ENCODE peak calls at places on chromosomes 4 and X, in ten cellular contexts. K is heart left ventricle; R is DND-41; O is CD4-positive, alpha-beta T cell; U is tibial artery; F is fibroblast of lung; W is H9; V is choroid plexus epithelial cell; Z is cardiac fibroblast; I is prostate gland. T is an unnamed sample.

GRCh38 chr4:102578819-102579218 is 77.7 kb downstream of the NFKB1 start:
- DNase-seq in V (peak), O (no peak), F (peak), R (no peak), Z (no peak), I (no peak), U (no peak), W (peak), K (no peak), T (no peak)

GRCh38 chr4:176443117-176443516 is 123.4 kb downstream of the SPCS3 start:
- DNase-seq in O (no peak), W (no peak), I (no peak), K (no peak), U (no peak), Z (peak), V (peak), R (no peak), F (peak), T (peak)

GRCh38 chr4:86223472-86223871 is 136.4 kb downstream of the MAPK10 start:
- DNase-seq in W (peak), K (no peak), F (peak), R (peak), V (peak), O (no peak), I (no peak), Z (peak), U (no peak), T (peak)

GRCh38 chr4:185099024-185099682 is 43.9 kb upstream of the SLC25A4 start:
- DNase-seq in R (no peak), F (no peak), V (no peak), Z (no peak), K (no peak), I (no peak), O (no peak), U (no peak), W (no peak), T (no peak)

GRCh38 chrX:5780821-5781220 is 447.8 kb downstream of the NLGN4X start:
- DNase-seq in W (no peak), V (no peak), U (no peak), R (no peak), I (no peak), Z (no peak), O (no peak), F (no peak), K (no peak), T (no peak)

GRCh38 chr4:83191026-83191425 is 76.5 kb upstream of the PLAC8 start:
- DNase-seq in U (no peak), F (no peak), I (no peak), V (no peak), R (no peak), W (no peak), O (no peak), K (no peak), Z (no peak), T (peak)

GRCh38 chrX:20067709-20068315 is 48.9 kb downstream of the MAP7D2 start:
- DNase-seq in I (peak), V (peak), U (peak), Z (peak), R (no peak), K (peak), F (peak), W (no peak), O (no peak), T (peak)

GRCh38 chr4:39932776-39933402 is 44.8 kb downstream of the PDS5A start:
- DNase-seq in I (no peak), K (no peak), O (no peak), R (no peak), U (no peak), Z (no peak), V (peak), W (no peak), F (no peak), T (no peak)

GRCh38 chr4:138952405-138952804 is 63.2 kb upstream of the NOCT start:
- DNase-seq in R (no peak), W (no peak), I (no peak), Z (peak), K (no peak), O (no peak), U (no peak), V (peak), F (no peak), T (no peak)

GRCh38 chr4:74114234-74114633 is 15.2 kb upstream of the CXCL2 start:
- DNase-seq in Z (peak), V (peak), U (no peak), I (no peak), K (no peak), F (peak), O (no peak), W (no peak), R (no peak), T (peak)

GRCh38 chrX:18931972-18932371 is 51.9 kb downstream of the PHKA2 start:
- DNase-seq in K (no peak), V (peak), U (no peak), Z (peak), R (no peak), W (no peak), O (no peak), F (peak), I (no peak), T (no peak)

GRCh38 chr4:170979736-170980135 is 833.5 kb upstream of the GALNTL6 start:
- DNase-seq in V (peak), O (no peak), Z (no peak), U (no peak), K (no peak), F (no peak), I (no peak), W (peak), R (no peak), T (no peak)

GRCh38 chrX:6959006-6959405 is 188.5 kb upstream of the STS start:
- DNase-seq in I (no peak), O (no peak), U (no peak), V (no peak), W (peak), K (no peak), Z (no peak), R (no peak), F (no peak), T (no peak)

GRCh38 chr4:118586357-118586790 is 98.8 kb upstream of the METTL14 start:
- DNase-seq in I (no peak), F (peak), U (no peak), K (peak), W (no peak), Z (no peak), V (no peak), O (no peak), R (no peak), T (no peak)

GRCh38 chr4:76989391-76990061 is 40.0 kb downstream of the SEPTIN11 start:
- DNase-seq in V (no peak), R (peak), O (peak), I (no peak), F (no peak), U (no peak), Z (no peak), K (no peak), W (no peak), T (no peak)

GRCh38 chr4:76984788-76985211 is 35.2 kb downstream of the SEPTIN11 start:
- DNase-seq in K (peak), O (no peak), F (peak), U (peak), I (no peak), W (no peak), R (no peak), V (peak), Z (peak), T (peak)

GRCh38 chr4:76987685-76988084 is 38.1 kb downstream of the SEPTIN11 start:
- DNase-seq in W (no peak), I (no peak), Z (no peak), K (no peak), U (no peak), V (no peak), R (no peak), O (no peak), F (no peak), T (no peak)

GRCh38 chr4:76984127-76984526 is 34.6 kb downstream of the SEPTIN11 start:
- DNase-seq in W (no peak), I (no peak), V (peak), Z (peak), U (no peak), K (no peak), R (no peak), O (no peak), F (peak), T (peak)

GRCh38 chr4:76987153-76987562 is 37.6 kb downstream of the SEPTIN11 start:
- DNase-seq in O (no peak), U (no peak), R (no peak), W (no peak), F (peak), Z (peak), I (no peak), V (peak), K (peak), T (peak)
- TF ChIP-seq CTCF in O (no peak), U (no peak), R (no peak), W (no peak), F (peak), Z (peak), I (no peak), V (peak), K (no peak), T (no peak)

GRCh38 chr4:5824227-5824626 is 68.7 kb downstream of the CRMP1 start:
- DNase-seq in Z (no peak), F (no peak), K (no peak), O (no peak), R (no peak), W (no peak), U (no peak), V (no peak), I (no peak), T (no peak)

GRCh38 chr4:5824635-5825034 is 68.3 kb downstream of the CRMP1 start:
- DNase-seq in Z (peak), V (peak), W (no peak), U (no peak), R (peak), F (peak), K (no peak), O (no peak), I (no peak), T (peak)

GRCh38 chr4:5822617-5823016 is 70.3 kb downstream of the CRMP1 start:
- DNase-seq in U (no peak), I (no peak), R (no peak), F (no peak), K (no peak), W (no peak), O (no peak), V (no peak), Z (no peak), T (no peak)

GRCh38 chr4:5823542-5824211 is 69.2 kb downstream of the CRMP1 start:
- DNase-seq in U (no peak), O (no peak), Z (no peak), W (no peak), R (no peak), K (no peak), I (no peak), V (no peak), F (no peak), T (no peak)

DNA sequence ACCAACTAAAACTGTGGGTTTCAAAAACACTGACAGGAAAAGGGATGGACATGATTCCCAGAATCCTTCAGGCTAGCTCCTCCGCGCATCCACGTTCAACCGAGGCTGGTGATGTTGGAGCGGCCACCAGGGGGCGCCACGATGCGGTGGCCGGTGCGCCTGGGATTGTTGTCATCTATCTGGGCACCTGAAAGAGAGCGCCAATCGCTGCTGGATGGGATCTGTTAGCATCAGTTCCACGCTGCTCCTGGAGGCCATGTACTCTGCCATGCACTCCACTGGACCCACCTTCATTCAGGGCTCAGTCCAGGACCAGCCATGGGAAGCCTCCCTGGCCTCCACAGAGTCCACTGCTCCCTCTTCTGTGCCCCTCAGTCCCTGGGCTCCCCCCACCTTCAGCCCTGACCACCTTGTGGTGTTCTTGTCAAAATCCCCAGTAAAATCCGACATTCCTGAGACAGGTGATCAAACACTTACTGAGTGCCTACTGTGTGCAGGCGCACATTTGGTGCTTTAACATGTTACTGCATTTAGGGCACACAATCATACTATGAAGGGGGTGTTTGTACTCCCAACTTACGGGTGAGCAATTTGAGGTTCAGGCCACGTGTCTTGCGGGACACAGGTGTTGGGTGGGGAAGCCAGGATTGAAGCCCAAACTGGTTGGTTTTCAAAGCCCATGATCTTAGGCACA is 71.1 kb downstream of the CRMP1 start:
- DNase-seq in O (no peak), W (peak), K (no peak), V (no peak), I (no peak), U (no peak), R (peak), F (no peak), Z (no peak), T (no peak)
- TF ChIP-seq CTCF in O (peak), W (peak), K (peak), V (peak), I (no peak), U (peak), R (peak), F (peak), Z (peak), T (peak)

DNA sequence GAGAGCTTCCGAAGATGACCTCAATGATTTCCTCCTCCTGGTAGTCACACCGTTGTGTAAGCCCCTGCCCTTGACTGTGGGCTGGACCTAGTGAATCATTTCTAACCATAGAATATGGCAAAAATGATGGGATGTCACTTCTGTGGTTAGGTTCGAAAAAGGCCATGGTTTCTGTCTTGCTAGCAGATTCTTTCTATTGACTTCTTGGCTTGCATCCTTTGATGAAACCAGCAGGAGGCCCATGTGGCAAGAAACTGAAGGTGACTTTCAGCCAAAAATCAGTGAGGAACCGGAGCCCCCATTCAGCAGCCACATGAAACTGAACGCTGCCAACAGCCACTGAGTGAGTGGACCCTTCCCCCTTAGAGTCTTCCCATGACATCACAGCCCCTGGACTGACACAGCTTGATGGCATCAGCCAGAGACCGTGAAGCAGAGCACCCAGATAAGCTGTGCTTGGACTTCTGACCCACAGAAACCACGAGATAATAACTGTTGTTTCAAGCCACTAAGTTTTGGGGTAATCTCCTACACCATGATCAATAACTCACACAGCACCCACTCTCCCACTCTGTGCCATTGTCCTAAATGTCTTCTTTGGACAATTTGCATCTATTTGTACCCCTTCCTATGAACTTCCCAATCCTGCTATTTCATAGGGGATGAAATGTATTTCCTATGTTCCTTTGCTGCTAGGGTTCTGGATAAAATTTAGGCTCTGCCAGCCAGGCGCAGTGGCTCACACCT is 148.0 kb upstream of the STX18 start:
- DNase-seq in F (no peak), W (no peak), O (no peak), V (peak), Z (no peak), I (no peak), R (no peak), K (no peak), U (no peak), T (no peak)
- TF ChIP-seq CTCF in F (no peak), W (no peak), O (no peak), V (peak), Z (no peak), I (no peak), R (no peak), K (no peak), U (no peak), T (peak)

GRCh38 chr4:114156371-114156770 is 176.9 kb upstream of the ARSJ start:
- DNase-seq in F (peak), R (no peak), K (no peak), W (no peak), U (no peak), I (no peak), V (no peak), Z (no peak), O (no peak), T (no peak)

GRCh38 chr4:114163051-114163450 is 183.6 kb upstream of the ARSJ start:
- DNase-seq in F (peak), O (no peak), K (no peak), I (no peak), V (no peak), Z (peak), R (no peak), U (no peak), W (no peak), T (no peak)

DNA sequence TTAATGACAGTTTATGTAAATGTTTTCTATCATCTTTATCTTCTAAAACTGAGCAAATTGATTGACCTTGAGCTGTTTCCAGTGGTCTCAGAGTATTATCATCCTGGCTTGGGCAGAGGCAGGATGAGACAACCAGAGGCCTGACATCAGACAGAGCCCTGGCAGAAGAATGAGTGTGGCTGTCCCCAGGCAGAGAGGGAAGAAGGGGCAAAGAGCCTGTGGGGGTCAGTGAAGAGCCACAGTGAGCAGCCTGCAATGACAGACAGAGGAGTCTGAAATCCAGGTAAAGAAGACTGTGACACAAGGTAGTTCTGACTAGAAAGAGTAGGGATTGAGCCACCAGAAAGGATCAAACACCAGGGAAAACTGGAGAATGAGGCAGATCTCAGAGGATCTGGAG is 182.4 kb upstream of the ARSJ start:
- DNase-seq in F (no peak), Z (no peak), O (no peak), R (no peak), W (peak), U (no peak), I (no peak), V (no peak), K (no peak), T (no peak)
- TF ChIP-seq CTCF in F (no peak), Z (no peak), O (no peak), R (no peak), W (peak), U (no peak), I (no peak), V (no peak), K (no peak), T (no peak)

GRCh38 chrX:54894159-54894558 is 26.5 kb upstream of the TRO start:
- DNase-seq in O (no peak), W (no peak), K (no peak), F (no peak), U (no peak), V (no peak), Z (no peak), I (no peak), R (no peak), T (no peak)

GRCh38 chrX:54885740-54886139 is 34.9 kb upstream of the TRO start:
- DNase-seq in Z (no peak), W (no peak), O (no peak), K (no peak), U (no peak), F (no peak), R (no peak), I (no peak), V (no peak), T (no peak)

GRCh38 chrX:54891573-54891972 is 29.1 kb upstream of the TRO start:
- DNase-seq in O (peak), F (peak), K (no peak), U (no peak), Z (peak), I (peak), R (peak), V (peak), W (no peak), T (peak)
- TF ChIP-seq CTCF in O (peak), F (peak), K (peak), U (no peak), Z (peak), I (no peak), R (peak), V (peak), W (peak), T (peak)

GRCh38 chrX:54042609-54043010 is 1.7 kb downstream of the PHF8 start:
- DNase-seq in I (peak), Z (peak), K (peak), F (peak), W (peak), O (peak), V (peak), R (peak), U (peak), T (peak)
- TF ChIP-seq CTCF in I (no peak), Z (peak), K (no peak), F (peak), W (peak), O (no peak), V (peak), R (peak), U (peak), T (peak)

GRCh38 chr4:41964401-41964800 is 17.2 kb upstream of the DCAF4L1 start:
- DNase-seq in U (no peak), V (no peak), O (no peak), I (no peak), Z (no peak), F (no peak), R (no peak), K (no peak), W (no peak), T (no peak)

GRCh38 chr4:41967392-41967791 is 14.2 kb upstream of the DCAF4L1 start:
- DNase-seq in O (no peak), Z (no peak), R (no peak), K (no peak), V (no peak), F (no peak), W (no peak), I (no peak), U (no peak), T (no peak)

GRCh38 chr4:41957634-41958033 is 22.4 kb downstream of the TMEM33 start:
- DNase-seq in U (no peak), W (no peak), I (no peak), K (no peak), R (peak), V (peak), Z (peak), F (peak), O (no peak), T (no peak)

DNA sequence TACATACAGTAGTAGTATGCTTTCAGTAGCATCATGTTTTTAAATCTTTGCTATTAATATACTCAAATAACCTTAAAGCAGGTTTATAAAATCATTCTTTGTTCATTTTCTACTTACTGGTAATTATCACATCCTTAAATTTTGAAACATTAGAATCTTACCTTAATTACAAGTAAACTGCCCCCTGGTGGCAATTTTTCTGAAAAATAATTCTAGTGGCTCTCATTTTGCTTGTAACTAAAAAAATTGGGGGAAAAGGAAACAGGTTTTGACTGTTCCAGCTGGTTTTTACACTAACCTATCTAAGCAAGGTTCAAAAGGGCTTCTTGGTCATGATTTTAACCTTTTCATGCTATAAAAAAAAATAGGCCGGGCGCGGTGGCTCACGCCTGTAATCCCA is 18.5 kb upstream of the DCAF4L1 start:
- DNase-seq in V (peak), Z (peak), U (no peak), O (no peak), I (no peak), W (no peak), F (peak), R (no peak), K (no peak), T (peak)
- TF ChIP-seq CTCF in V (peak), Z (peak), U (no peak), O (peak), I (no peak), W (peak), F (peak), R (peak), K (peak), T (peak)

GRCh38 chr4:186132577-186133277 is 28.2 kb downstream of the FAM149A start:
- DNase-seq in R (no peak), K (no peak), W (peak), U (no peak), I (no peak), Z (peak), O (no peak), F (peak), V (peak), T (no peak)
- TF ChIP-seq CTCF in R (no peak), K (no peak), W (peak), U (no peak), I (no peak), Z (no peak), O (peak), F (peak), V (peak), T (no peak)

GRCh38 chr4:181301735-181302380 is 941.3 kb upstream of the TENM3 start:
- DNase-seq in I (peak), F (peak), V (peak), O (no peak), U (no peak), Z (peak), W (peak), K (no peak), R (no peak), T (no peak)
- TF ChIP-seq CTCF in I (no peak), F (peak), V (peak), O (no peak), U (no peak), Z (peak), W (peak), K (no peak), R (no peak), T (peak)